ENCODE peak calls at places on chromosomes 12 and 14, in ten cellular contexts. L is neural crest cell; J is NCI-H460; B is fibroblast of the conjunctiva; P is COR-L47; X is CD8-positive, alpha-beta memory T cell; D is stimulated activated CD4-positive, alpha-beta T cell treated with anti-CD3 and anti-CD28 coated beads, Interleukin-15, amount 100 ng/mL, for 1 hour; T is hepatocyte; Z is activated CD8-positive, alpha-beta memory T cell treated with anti-CD3 and anti-CD28 coated beads for 1 hour; E is Karpas-422. R is an unnamed sample.

GRCh38 chr12:3200032-3200617 is 122.9 kb downstream of the TSPAN9 start:
- DNase-seq in L (peak), J (no peak), B (no peak), P (peak), X (no peak), D (no peak), T (peak), Z (no peak), E (no peak), R (no peak)

GRCh38 chr12:56315256-56315625 is 547 bp downstream of the CNPY2 start:
- DNase-seq in L (peak), J (no peak), B (no peak), P (no peak), X (no peak), D (no peak), T (peak), Z (no peak), E (peak), R (no peak)

GRCh38 chr12:105013892-105014291 is 27.8 kb downstream of the NOPCHAP1 start:
- DNase-seq in L (no peak), J (no peak), B (no peak), P (peak), X (no peak), D (no peak), T (no peak), Z (no peak), E (no peak), R (no peak)

GRCh38 chr14:77145975-77146740 is 4.6 kb upstream of the ZDHHC22 start:
- DNase-seq in L (no peak), J (no peak), B (no peak), P (no peak), X (no peak), D (no peak), T (no peak), Z (no peak), E (no peak), R (no peak)

GRCh38 chr12:24954261-24954660 is 5.4 kb upstream of the BCAT1 start:
- DNase-seq in L (no peak), J (no peak), B (no peak), P (no peak), X (no peak), D (no peak), T (no peak), Z (no peak), E (no peak), R (no peak)

GRCh38 chr12:105343836-105344235 is 13.3 kb downstream of the C12orf75 start:
- DNase-seq in L (no peak), J (no peak), B (no peak), P (peak), X (no peak), D (no peak), T (no peak), Z (no peak), E (no peak), R (no peak)

GRCh38 chr12:51320695-51321320 is 3.2 kb downstream of the BIN2 start:
- DNase-seq in L (peak), J (no peak), B (peak), P (no peak), X (peak), D (no peak), T (peak), Z (no peak), E (no peak), R (no peak)

GRCh38 chr14:93073366-93073722 is 42.4 kb downstream of the ITPK1 start:
- DNase-seq in L (no peak), J (no peak), B (no peak), P (no peak), X (no peak), D (no peak), T (no peak), Z (no peak), E (no peak), R (no peak)

GRCh38 chr12:51593539-51593938 is 2.5 kb downstream of the SCN8A start:
- DNase-seq in L (peak), J (peak), B (peak), P (no peak), X (peak), D (no peak), T (peak), Z (no peak), E (peak), R (peak)

GRCh38 chr12:77189463-77189862 is 124.1 kb upstream of the E2F7 start:
- DNase-seq in L (no peak), J (no peak), B (peak), P (no peak), X (no peak), D (no peak), T (peak), Z (no peak), E (no peak), R (no peak)

GRCh38 chr12:5309654-5310053 is 122.3 kb upstream of the NTF3 start:
- DNase-seq in L (no peak), J (no peak), B (no peak), P (peak), X (no peak), D (no peak), T (no peak), Z (no peak), E (no peak), R (no peak)

GRCh38 chr12:95699579-95699978 is 91.0 kb downstream of the NTN4 start:
- DNase-seq in L (no peak), J (no peak), B (no peak), P (no peak), X (no peak), D (no peak), T (no peak), Z (no peak), E (no peak), R (no peak)

GRCh38 chr14:58814476-58814875 is 176.7 kb downstream of the DACT1 start:
- DNase-seq in L (no peak), J (no peak), B (no peak), P (no peak), X (no peak), D (no peak), T (no peak), Z (no peak), E (no peak), R (no peak)

GRCh38 chr12:124720687-124721500 is 142.8 kb downstream of the SCARB1 start:
- DNase-seq in L (no peak), J (no peak), B (no peak), P (peak), X (no peak), D (no peak), T (peak), Z (no peak), E (no peak), R (no peak)

GRCh38 chr14:32203928-32204357 is 874 bp upstream of the RNU6-8 start:
- DNase-seq in L (peak), J (no peak), B (no peak), P (peak), X (no peak), D (no peak), T (no peak), Z (no peak), E (peak), R (peak)

GRCh38 chr12:123253606-123254459 is 17.8 kb downstream of the CDK2AP1 start:
- DNase-seq in L (no peak), J (no peak), B (no peak), P (no peak), X (no peak), D (no peak), T (no peak), Z (no peak), E (no peak), R (no peak)

GRCh38 chr12:15563683-15564082 is 225.5 kb downstream of the EPS8 start:
- DNase-seq in L (no peak), J (no peak), B (peak), P (no peak), X (peak), D (no peak), T (no peak), Z (no peak), E (no peak), R (no peak)

GRCh38 chr14:59919582-59920377 is at the start of gene LRRC9:
- DNase-seq in L (peak), J (no peak), B (no peak), P (peak), X (peak), D (no peak), T (peak), Z (peak), E (peak), R (peak)

GRCh38 chr12:1576410-1577240 is 17.8 kb downstream of the FBXL14 start:
- DNase-seq in L (no peak), J (no peak), B (no peak), P (no peak), X (no peak), D (no peak), T (peak), Z (no peak), E (no peak), R (no peak)

GRCh38 chr12:47032644-47033043 is 46.8 kb upstream of the PCED1B start:
- DNase-seq in L (no peak), J (peak), B (peak), P (peak), X (peak), D (no peak), T (peak), Z (no peak), E (peak), R (peak)

GRCh38 chr12:93526786-93527428 is 45.6 kb upstream of the SOCS2 start:
- DNase-seq in L (no peak), J (no peak), B (peak), P (no peak), X (no peak), D (no peak), T (peak), Z (no peak), E (no peak), R (peak)

GRCh38 chr14:90521121-90521929 is 124.5 kb downstream of the CALM1 start:
- DNase-seq in L (no peak), J (no peak), B (no peak), P (peak), X (no peak), D (no peak), T (no peak), Z (no peak), E (no peak), R (no peak)

GRCh38 chr12:4148418-4149056 is 125.0 kb upstream of the CCND2 start:
- DNase-seq in L (no peak), J (no peak), B (no peak), P (no peak), X (no peak), D (no peak), T (no peak), Z (no peak), E (peak), R (no peak)

GRCh38 chr12:112530941-112531340 is 112.2 kb downstream of the PTPN11 start:
- DNase-seq in L (no peak), J (no peak), B (no peak), P (no peak), X (no peak), D (no peak), T (no peak), Z (no peak), E (no peak), R (no peak)

GRCh38 chr12:111457071-111457470 is 51.3 kb downstream of the SH2B3 start:
- DNase-seq in L (no peak), J (no peak), B (no peak), P (no peak), X (no peak), D (no peak), T (no peak), Z (no peak), E (no peak), R (no peak)

GRCh38 chr14:39426605-39427004 is 5.6 kb downstream of the FBXO33 start:
- DNase-seq in L (no peak), J (no peak), B (peak), P (peak), X (no peak), D (no peak), T (peak), Z (no peak), E (peak), R (peak)

GRCh38 chr12:53820503-53820902 is 68.7 kb upstream of the CISTR start:
- DNase-seq in L (no peak), J (peak), B (no peak), P (no peak), X (no peak), D (no peak), T (peak), Z (no peak), E (no peak), R (no peak)

GRCh38 chr14:79708991-79709390 is 502.3 kb downstream of the DIO2 start:
- DNase-seq in L (no peak), J (no peak), B (no peak), P (no peak), X (no peak), D (no peak), T (peak), Z (no peak), E (no peak), R (no peak)

GRCh38 chr14:86279405-86279804 is 749.5 kb downstream of the FLRT2 start:
- DNase-seq in L (no peak), J (no peak), B (no peak), P (no peak), X (no peak), D (no peak), T (no peak), Z (no peak), E (no peak), R (no peak)

GRCh38 chr12:11130382-11130781 is 4.1 kb downstream of the TAS2R30 start:
- DNase-seq in L (no peak), J (no peak), B (no peak), P (no peak), X (no peak), D (no peak), T (no peak), Z (no peak), E (no peak), R (no peak)